ENCODE peak calls at places on chromosomes 5 and 9, in ten cellular contexts. One of them, this sample, is unnamed.

GRCh38 chr5:149605998-149606721 is 24.9 kb downstream of the ARHGEF37 start:
- DNase-seq in H1: no peak
- DNase-seq in mammary epithelial cell: peak; percentile 99
- DNase-seq in right cardiac atrium: peak; percentile 74
- DNase-seq in tibial artery: peak; percentile 46
- DNase-seq in neural progenitor cell: no peak
- DNase-seq in lower lobe of right lung: no peak
- DNase-seq in stomach: peak; percentile 49
- DNase-seq in testis: no peak
- DNase-seq in pancreas: no peak
- DNase-seq in this sample: peak; percentile 42

GRCh38 chr5:72841756-72842535 is 25.5 kb downstream of the TNPO1 start:
- DNase-seq in tibial artery: no peak
- DNase-seq in lower lobe of right lung: no peak
- DNase-seq in neural progenitor cell: no peak
- DNase-seq in mammary epithelial cell: no peak
- DNase-seq in testis: no peak
- DNase-seq in stomach: no peak
- DNase-seq in pancreas: no peak
- DNase-seq in right cardiac atrium: no peak
- DNase-seq in H1: no peak
- DNase-seq in this sample: no peak

GRCh38 chr9:73011346-73011745 is 58.5 kb upstream of the ALDH1A1 start:
- DNase-seq in tibial artery: no peak
- DNase-seq in right cardiac atrium: no peak
- DNase-seq in mammary epithelial cell: no peak
- DNase-seq in neural progenitor cell: no peak
- DNase-seq in stomach: no peak
- DNase-seq in H1: no peak
- DNase-seq in testis: no peak
- DNase-seq in lower lobe of right lung: no peak
- DNase-seq in pancreas: no peak
- DNase-seq in this sample: no peak

GRCh38 chr5:171139227-171139626 is 169.8 kb upstream of the TLX3 start:
- DNase-seq in pancreas: no peak
- DNase-seq in tibial artery: no peak
- DNase-seq in stomach: no peak
- DNase-seq in testis: no peak
- DNase-seq in lower lobe of right lung: no peak
- DNase-seq in mammary epithelial cell: no peak
- DNase-seq in right cardiac atrium: no peak
- DNase-seq in H1: no peak
- DNase-seq in neural progenitor cell: no peak
- DNase-seq in this sample: no peak

GRCh38 chr5:40171971-40172370 is 507.7 kb upstream of the PTGER4 start:
- DNase-seq in lower lobe of right lung: no peak
- DNase-seq in tibial artery: no peak
- DNase-seq in stomach: no peak
- DNase-seq in mammary epithelial cell: peak; percentile 79
- DNase-seq in H1: no peak
- DNase-seq in right cardiac atrium: no peak
- DNase-seq in pancreas: no peak
- DNase-seq in neural progenitor cell: no peak
- DNase-seq in testis: no peak
- DNase-seq in this sample: no peak

GRCh38 chr5:133371371-133372155 is 240.8 kb downstream of the FSTL4 start:
- DNase-seq in neural progenitor cell: no peak
- DNase-seq in right cardiac atrium: no peak
- DNase-seq in H1: no peak
- DNase-seq in pancreas: no peak
- DNase-seq in mammary epithelial cell: no peak
- DNase-seq in tibial artery: no peak
- DNase-seq in lower lobe of right lung: no peak
- DNase-seq in testis: no peak
- DNase-seq in stomach: no peak
- DNase-seq in this sample: no peak

GRCh38 chr9:75071530-75072122 is 16.3 kb downstream of the NMRK1 start:
- DNase-seq in right cardiac atrium: no peak
- DNase-seq in lower lobe of right lung: peak; percentile 81
- DNase-seq in tibial artery: no peak
- DNase-seq in mammary epithelial cell: peak; percentile 81
- DNase-seq in neural progenitor cell: no peak
- DNase-seq in stomach: peak; percentile 70
- DNase-seq in testis: no peak
- DNase-seq in H1: no peak
- DNase-seq in pancreas: no peak
- DNase-seq in this sample: no peak

GRCh38 chr5:75052461-75053285 is at the start of gene GCNT4:
- DNase-seq in testis: peak; percentile 67
- DNase-seq in H1: peak; percentile 69
- DNase-seq in tibial artery: peak; percentile 30
- DNase-seq in lower lobe of right lung: peak; percentile 74
- DNase-seq in mammary epithelial cell: peak; percentile 72
- DNase-seq in neural progenitor cell: peak; percentile 79
- DNase-seq in pancreas: peak; percentile 90
- DNase-seq in stomach: peak; percentile 52
- DNase-seq in right cardiac atrium: peak; percentile 60
- DNase-seq in this sample: peak; percentile 17

GRCh38 chr9:35791321-35791921 is at the start of gene NPR2:
- DNase-seq in testis: peak; percentile 38
- DNase-seq in pancreas: no peak
- DNase-seq in H1: peak; percentile 70
- DNase-seq in stomach: no peak
- DNase-seq in lower lobe of right lung: no peak
- DNase-seq in tibial artery: peak; percentile 35
- DNase-seq in neural progenitor cell: peak; percentile 79
- DNase-seq in right cardiac atrium: peak; percentile 59
- DNase-seq in mammary epithelial cell: no peak
- DNase-seq in this sample: no peak

GRCh38 chr9:76607730-76608475 is 148.9 kb downstream of the GCNT1 start:
- DNase-seq in H1: no peak
- DNase-seq in pancreas: no peak
- DNase-seq in right cardiac atrium: no peak
- DNase-seq in lower lobe of right lung: no peak
- DNase-seq in tibial artery: no peak
- DNase-seq in neural progenitor cell: no peak
- DNase-seq in mammary epithelial cell: no peak
- DNase-seq in stomach: no peak
- DNase-seq in testis: no peak
- DNase-seq in this sample: no peak

GRCh38 chr9:6641561-6641960 is 4.0 kb downstream of the GLDC start:
- DNase-seq in tibial artery: no peak
- DNase-seq in mammary epithelial cell: no peak
- DNase-seq in right cardiac atrium: no peak
- DNase-seq in H1: no peak
- DNase-seq in testis: no peak
- DNase-seq in pancreas: no peak
- DNase-seq in stomach: no peak
- DNase-seq in neural progenitor cell: no peak
- DNase-seq in lower lobe of right lung: no peak
- DNase-seq in this sample: no peak

GRCh38 chr9:6641961-6642360 is 3.6 kb downstream of the GLDC start:
- DNase-seq in right cardiac atrium: no peak
- DNase-seq in mammary epithelial cell: peak; percentile 19
- DNase-seq in H1: no peak
- DNase-seq in testis: no peak
- DNase-seq in stomach: no peak
- DNase-seq in tibial artery: no peak
- DNase-seq in lower lobe of right lung: no peak
- DNase-seq in neural progenitor cell: no peak
- DNase-seq in pancreas: no peak
- DNase-seq in this sample: no peak

GRCh38 chr9:6641073-6641455 is 4.5 kb downstream of the GLDC start:
- DNase-seq in lower lobe of right lung: no peak
- DNase-seq in stomach: no peak
- DNase-seq in neural progenitor cell: no peak
- DNase-seq in tibial artery: no peak
- DNase-seq in testis: no peak
- DNase-seq in mammary epithelial cell: no peak
- DNase-seq in H1: no peak
- DNase-seq in pancreas: no peak
- DNase-seq in right cardiac atrium: no peak
- DNase-seq in this sample: no peak

GRCh38 chr9:6639622-6640021 is 5.9 kb downstream of the GLDC start:
- DNase-seq in right cardiac atrium: no peak
- DNase-seq in tibial artery: no peak
- DNase-seq in lower lobe of right lung: no peak
- DNase-seq in neural progenitor cell: no peak
- DNase-seq in testis: no peak
- DNase-seq in stomach: no peak
- DNase-seq in H1: no peak
- DNase-seq in mammary epithelial cell: no peak
- DNase-seq in pancreas: no peak
- DNase-seq in this sample: no peak

GRCh38 chr9:6640268-6641072 is 5.1 kb downstream of the GLDC start:
- DNase-seq in pancreas: no peak
- DNase-seq in tibial artery: no peak
- DNase-seq in right cardiac atrium: no peak
- DNase-seq in testis: no peak
- DNase-seq in stomach: no peak
- DNase-seq in mammary epithelial cell: no peak
- DNase-seq in lower lobe of right lung: no peak
- DNase-seq in H1: no peak
- DNase-seq in neural progenitor cell: no peak
- DNase-seq in this sample: no peak
- H3K27ac ChIP-seq in pancreas: no peak overlapping the region
- H3K27ac ChIP-seq in tibial artery: no peak overlapping the region
- H3K27ac ChIP-seq in right cardiac atrium: no peak overlapping the region
- H3K27ac ChIP-seq in testis: no peak overlapping the region
- H3K27ac ChIP-seq in stomach: no peak overlapping the region
- H3K27ac ChIP-seq in mammary epithelial cell: no peak overlapping the region
- H3K27ac ChIP-seq in lower lobe of right lung: no peak overlapping the region
- H3K27ac ChIP-seq in H1: no peak overlapping the region
- H3K27ac ChIP-seq in neural progenitor cell: no peak overlapping the region
- H3K27ac ChIP-seq in this sample: no peak overlapping the region

GRCh38 chr9:13876741-13877140 is 437.2 kb downstream of the NFIB start:
- DNase-seq in H1: no peak
- DNase-seq in neural progenitor cell: no peak
- DNase-seq in right cardiac atrium: no peak
- DNase-seq in pancreas: no peak
- DNase-seq in mammary epithelial cell: no peak
- DNase-seq in stomach: no peak
- DNase-seq in lower lobe of right lung: no peak
- DNase-seq in tibial artery: no peak
- DNase-seq in testis: no peak
- DNase-seq in this sample: no peak

DNA sequence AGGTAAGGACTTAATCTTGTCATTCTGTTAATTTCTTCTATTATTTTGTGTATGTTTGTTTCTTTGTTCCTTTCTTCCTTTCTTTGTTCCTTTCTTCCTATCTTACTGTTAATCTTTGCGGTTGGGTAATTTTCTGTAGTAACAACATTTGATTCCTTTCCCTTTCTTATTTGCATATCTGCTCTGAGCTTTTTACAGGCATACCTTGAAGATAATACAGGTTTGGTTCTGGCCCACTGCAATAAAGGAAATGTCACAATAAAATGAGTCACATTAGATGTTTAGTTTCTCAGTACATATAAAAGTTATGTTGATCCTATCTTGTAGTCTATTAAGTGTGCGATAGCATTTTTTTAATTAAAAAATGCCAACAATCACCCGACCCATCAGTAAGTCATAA is 440.7 kb downstream of the NFIB start:
- DNase-seq in tibial artery: no peak
- DNase-seq in testis: no peak
- DNase-seq in H1: no peak
- DNase-seq in neural progenitor cell: no peak
- DNase-seq in lower lobe of right lung: no peak
- DNase-seq in right cardiac atrium: no peak
- DNase-seq in pancreas: no peak
- DNase-seq in mammary epithelial cell: no peak
- DNase-seq in stomach: no peak
- DNase-seq in this sample: no peak
- H3K4me3 ChIP-seq in tibial artery: no peak overlapping the region
- H3K4me3 ChIP-seq in testis: no peak overlapping the region
- H3K4me3 ChIP-seq in H1: no peak overlapping the region
- H3K4me3 ChIP-seq in neural progenitor cell: no peak overlapping the region
- H3K4me3 ChIP-seq in lower lobe of right lung: no peak overlapping the region
- H3K4me3 ChIP-seq in right cardiac atrium: no peak overlapping the region
- H3K4me3 ChIP-seq in pancreas: no peak overlapping the region
- H3K4me3 ChIP-seq in mammary epithelial cell: no peak overlapping the region
- H3K4me3 ChIP-seq in stomach: no peak overlapping the region
- H3K4me3 ChIP-seq in this sample: no peak overlapping the region

GRCh38 chr5:4905674-4906528 is 234.2 kb upstream of the ADAMTS16 start:
- DNase-seq in pancreas: no peak
- DNase-seq in H1: peak; percentile 59
- DNase-seq in stomach: no peak
- DNase-seq in tibial artery: peak; percentile 49
- DNase-seq in right cardiac atrium: peak; percentile 59
- DNase-seq in lower lobe of right lung: no peak
- DNase-seq in neural progenitor cell: peak; percentile 24
- DNase-seq in mammary epithelial cell: no peak
- DNase-seq in testis: peak; percentile 54
- DNase-seq in this sample: no peak
- H3K27ac ChIP-seq in pancreas: no peak overlapping the region
- H3K27ac ChIP-seq in H1: no peak overlapping the region
- H3K27ac ChIP-seq in stomach: no peak overlapping the region
- H3K27ac ChIP-seq in tibial artery: no peak overlapping the region
- H3K27ac ChIP-seq in right cardiac atrium: no peak overlapping the region
- H3K27ac ChIP-seq in lower lobe of right lung: no peak overlapping the region
- H3K27ac ChIP-seq in neural progenitor cell: no peak overlapping the region
- H3K27ac ChIP-seq in mammary epithelial cell: no peak overlapping the region
- H3K27ac ChIP-seq in testis: no peak overlapping the region
- H3K27ac ChIP-seq in this sample: no peak overlapping the region

GRCh38 chr9:130084337-130084736 is 30.6 kb downstream of the GPR107 start:
- DNase-seq in testis: no peak
- DNase-seq in stomach: no peak
- DNase-seq in neural progenitor cell: no peak
- DNase-seq in pancreas: no peak
- DNase-seq in H1: no peak
- DNase-seq in mammary epithelial cell: no peak
- DNase-seq in right cardiac atrium: no peak
- DNase-seq in tibial artery: no peak
- DNase-seq in lower lobe of right lung: no peak
- DNase-seq in this sample: no peak

GRCh38 chr9:130090915-130091314 is 37.2 kb downstream of the GPR107 start:
- DNase-seq in H1: no peak
- DNase-seq in testis: no peak
- DNase-seq in stomach: no peak
- DNase-seq in mammary epithelial cell: no peak
- DNase-seq in tibial artery: no peak
- DNase-seq in lower lobe of right lung: no peak
- DNase-seq in right cardiac atrium: no peak
- DNase-seq in pancreas: no peak
- DNase-seq in neural progenitor cell: no peak
- DNase-seq in this sample: no peak

GRCh38 chr9:130088056-130088455 is 34.4 kb downstream of the GPR107 start:
- DNase-seq in mammary epithelial cell: no peak
- DNase-seq in tibial artery: no peak
- DNase-seq in testis: peak; percentile 37
- DNase-seq in right cardiac atrium: no peak
- DNase-seq in neural progenitor cell: no peak
- DNase-seq in stomach: no peak
- DNase-seq in H1: no peak
- DNase-seq in pancreas: no peak
- DNase-seq in lower lobe of right lung: no peak
- DNase-seq in this sample: no peak

DNA sequence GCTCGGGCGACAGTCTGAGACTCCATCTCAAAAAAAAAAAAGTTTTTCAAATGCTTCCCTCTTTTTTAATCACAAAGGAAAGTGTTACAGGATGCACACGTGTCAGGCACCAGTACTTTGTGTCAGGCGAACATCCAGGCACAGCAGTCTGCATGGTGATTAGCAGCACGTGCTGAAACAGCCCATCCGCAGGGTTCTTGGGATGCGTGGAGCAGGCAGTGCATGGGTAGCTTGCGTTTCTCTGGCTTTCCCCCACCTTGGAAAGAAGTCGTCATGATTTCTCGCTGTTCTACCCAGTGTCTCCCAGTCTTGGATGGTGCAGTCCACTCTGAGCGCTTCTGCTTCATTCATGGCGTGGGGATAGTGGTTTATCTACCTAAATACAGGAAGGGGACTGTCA is 35.4 kb downstream of the GPR107 start:
- DNase-seq in testis: no peak
- DNase-seq in right cardiac atrium: no peak
- DNase-seq in H1: no peak
- DNase-seq in mammary epithelial cell: no peak
- DNase-seq in neural progenitor cell: no peak
- DNase-seq in stomach: no peak
- DNase-seq in pancreas: no peak
- DNase-seq in tibial artery: no peak
- DNase-seq in lower lobe of right lung: no peak
- DNase-seq in this sample: no peak
- H3K4me3 ChIP-seq in testis: no peak overlapping the region
- H3K4me3 ChIP-seq in right cardiac atrium: no peak overlapping the region
- H3K4me3 ChIP-seq in H1: no peak overlapping the region
- H3K4me3 ChIP-seq in mammary epithelial cell: no peak overlapping the region
- H3K4me3 ChIP-seq in neural progenitor cell: no peak overlapping the region
- H3K4me3 ChIP-seq in stomach: no peak overlapping the region
- H3K4me3 ChIP-seq in pancreas: no peak overlapping the region
- H3K4me3 ChIP-seq in tibial artery: no peak overlapping the region
- H3K4me3 ChIP-seq in lower lobe of right lung: no peak overlapping the region
- H3K4me3 ChIP-seq in this sample: no peak overlapping the region

This sample was measured in prostate gland.